ENCODE peak calls at places on chromosomes 12 and 14, in nine cellular contexts. T is tibial nerve, R is mammary epithelial cell, F is tibial artery, N is colonic mucosa, C is adipocyte, J is heart right ventricle, H is psoas muscle, Q is uterus. G is an unnamed sample.

GRCh38 chr12:50662121-50662480 is 101.8 kb upstream of the ATF1 start:
- DNase-seq in H (no peak), F (no peak), T (no peak), Q (no peak), R (no peak), N (no peak), J (no peak), C (peak; percentile 12), G (no peak)

GRCh38 chr12:49208661-49209060 is 19.8 kb upstream of the TUBA1A start:
- DNase-seq in C (no peak), J (no peak), N (no peak), T (no peak), R (no peak), H (no peak), F (no peak), Q (no peak), G (no peak)

GRCh38 chr14:74064883-74065282 is 19.4 kb downstream of the ALDH6A1 start:
- DNase-seq in R (no peak), C (no peak), T (no peak), H (no peak), F (no peak), J (no peak), N (no peak), Q (no peak), G (no peak)

GRCh38 chr14:76977793-76978730 is 50.4 kb downstream of the IRF2BPL start:
- DNase-seq in T (peak; percentile 29), N (no peak), H (peak; percentile 47), J (peak; percentile 66), Q (peak; percentile 79), F (peak; percentile 60), R (no peak), C (peak; percentile 26), G (peak; percentile 75)

GRCh38 chr14:94225460-94225989 is 51.4 kb downstream of the PPP4R4 start:
- DNase-seq in T (no peak), F (no peak), H (no peak), C (no peak), Q (no peak), J (no peak), N (no peak), R (no peak), G (no peak)

GRCh38 chr12:87924149-87924548 is 105.1 kb downstream of the C12orf50 start:
- DNase-seq in C (peak; percentile 33), Q (no peak), H (no peak), J (no peak), R (no peak), T (no peak), N (no peak), F (no peak), G (no peak)

GRCh38 chr12:34350092-34351041 is 328.1 kb downstream of the ALG10 start:
- DNase-seq in F (no peak), H (no peak), N (no peak), R (no peak), J (no peak), Q (no peak), T (no peak), C (no peak), G (no peak)

GRCh38 chr14:36207500-36207899 is 31.0 kb upstream of the PTCSC3 start:
- DNase-seq in F (no peak), Q (no peak), C (peak; percentile 16), H (no peak), R (no peak), J (no peak), N (no peak), T (no peak), G (no peak)

GRCh38 chr12:47982311-47982710 is 18.9 kb downstream of the TMEM106C start:
- DNase-seq in T (no peak), C (no peak), R (no peak), Q (no peak), J (no peak), N (no peak), F (no peak), H (no peak), G (no peak)

GRCh38 chr14:55107766-55108554 is 21.1 kb upstream of the LGALS3 start:
- DNase-seq in C (peak; percentile 97), R (peak; percentile 90), H (peak; percentile 89), N (peak; percentile 83), F (peak; percentile 94), Q (peak; percentile 93), T (peak; percentile 84), J (peak; percentile 91), G (peak; percentile 91)

GRCh38 chr12:16530268-16530865 is 75.6 kb downstream of the LMO3 start:
- DNase-seq in C (no peak), F (no peak), N (no peak), Q (no peak), R (no peak), J (no peak), T (no peak), H (no peak), G (no peak)

GRCh38 chr12:6323340-6323994 is 13.0 kb downstream of the PLEKHG6 start:
- DNase-seq in R (peak; percentile 89), F (no peak), T (no peak), H (peak; percentile 70), J (peak; percentile 85), C (peak; percentile 92), Q (peak; percentile 62), N (no peak), G (peak; percentile 73)

GRCh38 chr14:39998854-39999253 is 566.6 kb upstream of the FBXO33 start:
- DNase-seq in J (no peak), T (no peak), H (no peak), F (no peak), C (no peak), N (no peak), R (no peak), Q (no peak), G (no peak)

GRCh38 chr14:22296722-22297121 is 292.3 kb downstream of the DAD1 start:
- DNase-seq in R (peak; percentile 56), J (no peak), F (no peak), H (no peak), Q (no peak), T (no peak), C (peak; percentile 52), N (no peak), G (no peak)

GRCh38 chr14:91261115-91261514 is 16.6 kb upstream of the GPR68 start:
- DNase-seq in Q (no peak), T (no peak), R (no peak), F (no peak), H (no peak), N (no peak), J (no peak), C (no peak), G (no peak)

GRCh38 chr12:94832780-94833760 is 170.4 kb downstream of the NDUFA12 start:
- DNase-seq in H (no peak), N (no peak), F (no peak), Q (no peak), T (peak; percentile 40), R (no peak), J (no peak), C (peak; percentile 75), G (no peak)

GRCh38 chr12:109027767-109028166 is 6.9 kb upstream of the SVOP start:
- DNase-seq in Q (no peak), R (no peak), F (no peak), C (peak; percentile 44), N (no peak), T (no peak), H (no peak), J (no peak), G (no peak)

GRCh38 chr12:132543298-132544172 is 53.6 kb downstream of the FBRSL1 start:
- DNase-seq in J (no peak), H (no peak), R (no peak), F (no peak), C (no peak), N (no peak), T (no peak), Q (no peak), G (no peak)
- H3K27me3 ChIP-seq in J (no peaks in the 10 kb centered on the region), H (no peaks in the 10 kb centered on the region), R (no peaks in the 10 kb centered on the region), F (no peaks in the 10 kb centered on the region), C (no peaks in the 10 kb centered on the region), N (no peaks in the 10 kb centered on the region), T (no peaks in the 10 kb centered on the region), Q (no peaks in the 10 kb centered on the region), G (no peaks in the 10 kb centered on the region)

DNA sequence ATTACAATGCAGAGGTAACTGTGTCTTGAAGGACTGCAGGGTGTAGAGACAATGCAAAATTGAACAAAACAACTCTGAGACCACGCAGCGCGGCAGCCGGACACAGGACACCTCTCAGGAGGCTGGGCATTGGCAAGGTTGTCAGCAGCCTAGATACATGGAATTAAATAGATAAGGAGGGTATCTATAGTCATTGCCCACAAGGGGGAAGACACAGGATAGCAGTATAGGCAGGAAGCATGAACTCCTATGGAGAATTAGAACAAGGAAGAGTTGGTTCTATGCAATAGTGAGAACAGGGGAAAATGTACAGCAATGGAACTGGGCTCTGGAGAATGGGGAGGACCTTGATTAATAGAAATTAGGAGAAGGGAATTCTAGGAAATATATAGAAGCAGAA is 164.1 kb downstream of the C12orf42 start:
- DNase-seq in T (no peak), R (no peak), F (no peak), C (no peak), N (no peak), H (no peak), Q (no peak), J (no peak), G (no peak)
- H3K4me1 ChIP-seq in T (no peaks in the 10 kb centered on the region), R (no peaks in the 10 kb centered on the region), F (no peaks in the 10 kb centered on the region), C (no peaks in the 10 kb centered on the region), N (no peaks in the 10 kb centered on the region), H (no peaks in the 10 kb centered on the region), Q (no peaks in the 10 kb centered on the region), J (no peaks in the 10 kb centered on the region), G (no peaks in the 10 kb centered on the region)

DNA sequence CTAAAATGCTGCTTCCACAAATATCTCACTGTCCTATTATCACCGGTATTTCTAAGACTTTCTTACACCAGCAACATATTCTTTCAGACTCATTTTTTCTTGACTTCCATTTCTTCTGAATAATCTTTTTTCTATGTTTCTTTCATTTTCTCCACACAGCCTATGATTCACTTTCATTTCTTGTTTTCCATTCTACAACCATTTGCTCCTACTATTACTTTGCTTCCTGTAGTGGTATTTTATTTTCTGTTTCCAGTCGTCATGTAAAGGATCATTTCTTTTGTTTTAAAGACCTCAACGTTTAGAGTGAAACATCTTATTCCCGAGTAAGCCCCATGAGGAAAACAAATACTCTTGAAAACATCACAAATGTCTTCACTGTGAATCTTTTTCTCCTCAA is 182.2 kb upstream of the MDGA2 start:
- DNase-seq in C (no peak), F (no peak), N (no peak), J (no peak), T (no peak), H (no peak), Q (no peak), R (no peak), G (no peak)
- H3K4me3 ChIP-seq in C (no peak overlapping the region), F (no peak overlapping the region), N (no peak overlapping the region), J (no peak overlapping the region), T (no peak overlapping the region), H (no peak overlapping the region), Q (no peak overlapping the region), R (no peak overlapping the region), G (no peak overlapping the region)

DNA sequence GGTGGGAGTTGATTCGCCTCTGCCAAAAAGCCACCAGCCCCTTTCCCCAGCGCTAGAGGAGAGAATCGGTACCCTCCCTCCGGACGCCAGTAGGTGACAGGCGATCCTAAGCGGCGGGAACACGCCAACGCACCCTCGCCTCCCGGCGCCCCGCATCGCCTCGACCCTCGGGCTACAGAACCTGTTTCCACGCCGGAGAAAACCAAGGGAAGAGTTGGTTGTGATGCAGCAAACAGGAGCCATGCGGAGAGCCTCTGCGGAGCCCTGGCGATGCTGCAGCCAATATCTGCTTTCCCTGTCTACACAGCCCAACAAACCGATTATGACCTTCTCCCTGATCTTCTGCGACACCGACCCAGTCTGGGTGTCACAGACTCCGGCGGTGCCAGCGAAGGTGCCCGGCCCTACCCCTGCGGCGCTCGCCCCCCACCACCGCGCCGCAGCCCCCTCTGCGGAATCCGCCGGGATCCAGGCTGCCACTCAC is 523 bp downstream of the PRICKLE1 start:
- DNase-seq in T (no peak), H (peak; percentile 38), R (peak; percentile 43), F (peak; percentile 29), C (peak; percentile 73), J (peak; percentile 62), N (no peak), Q (peak; percentile 45), G (no peak)
- H3K27me3 ChIP-seq in T (no peaks in the 10 kb centered on the region), H (no peaks in the 10 kb centered on the region), R (no peaks in the 10 kb centered on the region), F (no peaks in the 10 kb centered on the region), C (no peaks in the 10 kb centered on the region), J (no peaks in the 10 kb centered on the region), N (peaks cover 34% of the 10 kb centered on the region), Q (no peaks in the 10 kb centered on the region), G (no peaks in the 10 kb centered on the region)